ENCODE peak calls at places on chromosomes 12 and 14, in seven cellular contexts. One of them, this sample, is unnamed.

GRCh38 chr14:105836730-105837129 is 310.3 kb downstream of the TMEM121 start:
- DNase-seq in transverse colon: no peak
- DNase-seq in GM12892: no peak
- DNase-seq in esophagus muscularis mucosa: no peak
- DNase-seq in stomach: no peak
- DNase-seq in breast epithelium: no peak
- DNase-seq in spleen: no peak
- DNase-seq in this sample: no peak

GRCh38 chr12:67650528-67651379 is 2.2 kb downstream of the DYRK2 start:
- DNase-seq in breast epithelium: no peak
- DNase-seq in esophagus muscularis mucosa: no peak
- DNase-seq in transverse colon: peak
- DNase-seq in stomach: no peak
- DNase-seq in GM12892: no peak
- DNase-seq in spleen: no peak
- DNase-seq in this sample: peak

GRCh38 chr12:120139958-120140357 is 23.4 kb upstream of the RAB35 start:
- DNase-seq in esophagus muscularis mucosa: no peak
- DNase-seq in stomach: no peak
- DNase-seq in spleen: no peak
- DNase-seq in breast epithelium: no peak
- DNase-seq in GM12892: no peak
- DNase-seq in transverse colon: no peak
- DNase-seq in this sample: no peak

GRCh38 chr14:99133563-99134332 is 138.2 kb downstream of the BCL11B start:
- DNase-seq in GM12892: no peak
- DNase-seq in transverse colon: no peak
- DNase-seq in breast epithelium: peak
- DNase-seq in spleen: peak
- DNase-seq in stomach: peak
- DNase-seq in esophagus muscularis mucosa: peak
- DNase-seq in this sample: no peak

GRCh38 chr14:62162998-62163589 is 400.9 kb downstream of the SNAPC1 start:
- DNase-seq in spleen: no peak
- DNase-seq in GM12892: no peak
- DNase-seq in transverse colon: no peak
- DNase-seq in breast epithelium: no peak
- DNase-seq in stomach: no peak
- DNase-seq in esophagus muscularis mucosa: no peak
- DNase-seq in this sample: peak

GRCh38 chr12:120610560-120610959 is 29.4 kb upstream of the POP5 start:
- DNase-seq in stomach: no peak
- DNase-seq in transverse colon: no peak
- DNase-seq in spleen: no peak
- DNase-seq in GM12892: no peak
- DNase-seq in breast epithelium: no peak
- DNase-seq in esophagus muscularis mucosa: no peak
- DNase-seq in this sample: no peak

GRCh38 chr12:24424889-24425600 is 475.6 kb upstream of the SOX5 start:
- DNase-seq in spleen: no peak
- DNase-seq in breast epithelium: no peak
- DNase-seq in stomach: no peak
- DNase-seq in esophagus muscularis mucosa: no peak
- DNase-seq in GM12892: no peak
- DNase-seq in transverse colon: no peak
- DNase-seq in this sample: no peak

GRCh38 chr14:61033024-61033423 is 52.0 kb downstream of the SLC38A6 start:
- DNase-seq in breast epithelium: no peak
- DNase-seq in transverse colon: no peak
- DNase-seq in spleen: no peak
- DNase-seq in esophagus muscularis mucosa: no peak
- DNase-seq in stomach: no peak
- DNase-seq in GM12892: no peak
- DNase-seq in this sample: no peak

GRCh38 chr12:88432536-88433462 is 147.5 kb downstream of the KITLG start:
- DNase-seq in breast epithelium: no peak
- DNase-seq in spleen: no peak
- DNase-seq in esophagus muscularis mucosa: no peak
- DNase-seq in transverse colon: no peak
- DNase-seq in GM12892: no peak
- DNase-seq in stomach: no peak
- DNase-seq in this sample: no peak

GRCh38 chr12:131628766-131629448 is 82.0 kb upstream of the SFSWAP start:
- DNase-seq in esophagus muscularis mucosa: no peak
- DNase-seq in spleen: no peak
- DNase-seq in transverse colon: no peak
- DNase-seq in GM12892: no peak
- DNase-seq in stomach: no peak
- DNase-seq in breast epithelium: peak
- DNase-seq in this sample: no peak

DNA sequence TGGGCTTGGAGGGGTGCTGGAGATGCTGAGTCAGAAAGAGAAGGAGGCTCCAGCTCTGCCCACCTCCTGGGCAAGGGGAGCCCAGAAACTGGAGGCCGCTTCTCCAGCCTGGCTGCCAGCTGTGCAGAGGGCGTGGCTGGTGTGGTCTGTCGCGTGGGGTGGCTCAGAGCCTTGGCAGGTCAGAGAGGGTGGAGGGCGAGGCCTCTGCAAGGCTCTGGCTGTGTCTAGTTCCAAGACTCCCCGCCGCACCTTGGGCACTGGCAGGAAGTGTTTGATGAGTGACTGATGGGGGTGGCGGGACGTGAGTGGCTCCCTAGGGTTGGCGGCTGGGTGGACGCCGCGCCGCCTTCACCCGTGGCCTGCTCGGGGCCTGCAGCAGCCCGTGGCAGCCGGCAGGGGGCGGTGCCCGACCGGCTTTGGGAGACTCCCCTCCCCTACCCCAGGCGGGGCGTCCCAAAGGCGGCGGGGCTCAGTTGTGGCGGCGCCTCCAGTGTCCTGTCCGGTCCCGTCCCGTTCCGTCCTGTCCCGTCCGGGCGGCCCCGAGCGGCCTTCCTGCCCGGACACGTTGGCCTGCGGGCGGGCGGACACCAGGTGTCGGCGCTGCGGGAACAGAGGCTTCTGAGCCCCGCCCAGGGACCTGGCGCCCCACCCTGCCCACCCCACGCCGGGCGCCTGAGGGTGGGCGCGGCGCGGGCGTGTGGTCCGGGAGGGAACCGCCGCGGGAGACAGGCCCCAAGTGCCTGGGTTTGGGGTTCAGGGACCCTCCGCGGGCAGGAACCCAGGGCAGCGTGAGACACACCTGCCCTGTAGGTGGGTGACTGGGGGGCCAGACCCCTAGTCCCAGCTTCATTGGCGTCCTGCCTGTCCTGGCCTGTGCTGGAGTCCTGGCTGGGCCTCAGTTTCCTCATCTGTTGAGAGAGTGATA is 39.7 kb downstream of the KRT80 start:
- DNase-seq in breast epithelium: peak
- DNase-seq in transverse colon: peak
- DNase-seq in GM12892: peak
- DNase-seq in esophagus muscularis mucosa: no peak
- DNase-seq in stomach: peak
- DNase-seq in spleen: peak
- DNase-seq in this sample: peak
- TF ChIP-seq POLR2AphosphoS5 in breast epithelium: no peak
- TF ChIP-seq POLR2AphosphoS5 in transverse colon: peak
- TF ChIP-seq POLR2AphosphoS5 in GM12892: no peak
- TF ChIP-seq POLR2AphosphoS5 in esophagus muscularis mucosa: peak
- TF ChIP-seq POLR2AphosphoS5 in stomach: no peak
- TF ChIP-seq POLR2AphosphoS5 in spleen: no peak
- TF ChIP-seq POLR2AphosphoS5 in this sample: no peak

DNA sequence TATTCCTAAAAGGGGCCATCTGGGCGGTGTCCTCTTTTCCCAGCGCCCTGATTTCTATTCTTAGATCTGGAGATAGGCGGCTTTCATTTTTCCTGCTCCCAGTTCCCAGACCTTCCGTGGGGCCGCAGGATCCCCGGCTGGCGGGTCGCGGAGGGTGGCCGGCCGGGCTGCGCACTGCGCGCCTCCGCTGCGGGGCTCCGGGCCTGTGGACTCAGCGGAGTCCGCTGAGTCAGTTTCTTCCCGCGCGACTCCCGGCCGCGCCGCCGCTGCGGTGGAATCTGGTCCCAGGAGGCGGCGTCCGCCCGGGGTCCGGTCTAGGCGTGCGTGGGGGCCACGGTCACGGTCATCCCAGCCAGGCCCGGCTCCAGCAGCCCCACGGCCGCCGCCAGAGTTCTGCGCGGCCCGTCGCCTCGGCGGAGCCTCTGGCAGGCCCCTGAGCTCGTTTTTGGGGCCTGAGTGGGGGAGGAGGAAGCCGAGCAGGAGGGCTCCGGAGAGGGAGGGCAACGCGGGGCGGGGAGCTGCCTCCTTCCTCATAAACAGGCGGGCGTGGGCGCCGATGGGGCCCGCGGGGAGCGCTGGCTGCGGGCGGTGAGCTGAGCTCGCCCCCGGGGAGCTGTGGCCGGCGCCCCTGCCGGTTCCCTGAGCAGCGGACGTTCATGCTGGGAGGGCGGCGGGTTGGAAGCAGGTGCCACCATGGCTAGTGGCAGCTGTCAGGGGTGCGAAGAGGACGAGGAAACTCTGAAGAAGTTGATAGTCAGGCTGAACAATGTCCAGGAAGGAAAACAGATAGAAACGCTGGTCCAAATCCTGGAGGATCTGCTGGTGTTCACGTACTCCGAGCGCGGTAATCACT is at the start of gene LRRK2:
- DNase-seq in GM12892: no peak
- DNase-seq in breast epithelium: peak
- DNase-seq in esophagus muscularis mucosa: peak
- DNase-seq in stomach: peak
- DNase-seq in transverse colon: peak
- DNase-seq in spleen: peak
- DNase-seq in this sample: no peak
- TF ChIP-seq POLR2A in GM12892: peak
- TF ChIP-seq POLR2A in breast epithelium: peak
- TF ChIP-seq POLR2A in esophagus muscularis mucosa: peak
- TF ChIP-seq POLR2A in stomach: no peak
- TF ChIP-seq POLR2A in transverse colon: peak
- TF ChIP-seq POLR2A in spleen: peak
- TF ChIP-seq POLR2A in this sample: no peak

GRCh38 chr14:24146978-24147760 is at the start of gene RNF31:
- DNase-seq in spleen: peak
- DNase-seq in transverse colon: peak
- DNase-seq in stomach: peak
- DNase-seq in GM12892: peak
- DNase-seq in breast epithelium: peak
- DNase-seq in esophagus muscularis mucosa: peak
- DNase-seq in this sample: peak
- TF ChIP-seq POLR2AphosphoS5 in spleen: peak
- TF ChIP-seq POLR2AphosphoS5 in transverse colon: peak
- TF ChIP-seq POLR2AphosphoS5 in stomach: peak
- TF ChIP-seq POLR2AphosphoS5 in GM12892: peak
- TF ChIP-seq POLR2AphosphoS5 in breast epithelium: no peak
- TF ChIP-seq POLR2AphosphoS5 in esophagus muscularis mucosa: peak
- TF ChIP-seq POLR2AphosphoS5 in this sample: peak

GRCh38 chr12:27812502-27812901 is 32.5 kb upstream of the MANSC4 start:
- DNase-seq in GM12892: no peak
- DNase-seq in breast epithelium: no peak
- DNase-seq in stomach: no peak
- DNase-seq in spleen: no peak
- DNase-seq in transverse colon: no peak
- DNase-seq in esophagus muscularis mucosa: no peak
- DNase-seq in this sample: no peak

GRCh38 chr12:27805238-27805637 is 25.2 kb upstream of the MANSC4 start:
- DNase-seq in GM12892: no peak
- DNase-seq in breast epithelium: no peak
- DNase-seq in transverse colon: no peak
- DNase-seq in esophagus muscularis mucosa: no peak
- DNase-seq in spleen: no peak
- DNase-seq in stomach: no peak
- DNase-seq in this sample: no peak

GRCh38 chr12:27807063-27807703 is 27.1 kb upstream of the MANSC4 start:
- DNase-seq in esophagus muscularis mucosa: no peak
- DNase-seq in breast epithelium: no peak
- DNase-seq in GM12892: no peak
- DNase-seq in spleen: no peak
- DNase-seq in stomach: no peak
- DNase-seq in transverse colon: no peak
- DNase-seq in this sample: no peak

GRCh38 chr12:27810756-27811155 is 30.7 kb upstream of the MANSC4 start:
- DNase-seq in esophagus muscularis mucosa: no peak
- DNase-seq in spleen: no peak
- DNase-seq in GM12892: no peak
- DNase-seq in breast epithelium: no peak
- DNase-seq in transverse colon: no peak
- DNase-seq in stomach: no peak
- DNase-seq in this sample: no peak

GRCh38 chr12:27808831-27809230 is 28.8 kb upstream of the MANSC4 start:
- DNase-seq in breast epithelium: no peak
- DNase-seq in transverse colon: no peak
- DNase-seq in stomach: no peak
- DNase-seq in GM12892: no peak
- DNase-seq in esophagus muscularis mucosa: no peak
- DNase-seq in spleen: no peak
- DNase-seq in this sample: no peak
- TF ChIP-seq POLR2A in breast epithelium: no peak
- TF ChIP-seq POLR2A in transverse colon: no peak
- TF ChIP-seq POLR2A in stomach: no peak
- TF ChIP-seq POLR2A in GM12892: no peak
- TF ChIP-seq POLR2A in esophagus muscularis mucosa: no peak
- TF ChIP-seq POLR2A in spleen: no peak
- TF ChIP-seq POLR2A in this sample: no peak

GRCh38 chr14:77103475-77103874 is 5.4 kb downstream of the CIPC start:
- DNase-seq in breast epithelium: no peak
- DNase-seq in esophagus muscularis mucosa: no peak
- DNase-seq in spleen: no peak
- DNase-seq in stomach: no peak
- DNase-seq in GM12892: no peak
- DNase-seq in transverse colon: no peak
- DNase-seq in this sample: no peak
- TF ChIP-seq POLR2AphosphoS5 in breast epithelium: no peak
- TF ChIP-seq POLR2AphosphoS5 in esophagus muscularis mucosa: no peak
- TF ChIP-seq POLR2AphosphoS5 in spleen: no peak
- TF ChIP-seq POLR2AphosphoS5 in stomach: no peak
- TF ChIP-seq POLR2AphosphoS5 in GM12892: no peak
- TF ChIP-seq POLR2AphosphoS5 in transverse colon: no peak
- TF ChIP-seq POLR2AphosphoS5 in this sample: no peak

GRCh38 chr14:67360469-67361206 is 510 bp downstream of the EIF2S1 start:
- DNase-seq in transverse colon: no peak
- DNase-seq in breast epithelium: no peak
- DNase-seq in esophagus muscularis mucosa: no peak
- DNase-seq in spleen: no peak
- DNase-seq in GM12892: no peak
- DNase-seq in stomach: no peak
- DNase-seq in this sample: no peak
- TF ChIP-seq POLR2A in transverse colon: no peak
- TF ChIP-seq POLR2A in breast epithelium: no peak
- TF ChIP-seq POLR2A in esophagus muscularis mucosa: no peak
- TF ChIP-seq POLR2A in spleen: no peak
- TF ChIP-seq POLR2A in GM12892: no peak
- TF ChIP-seq POLR2A in stomach: no peak
- TF ChIP-seq POLR2A in this sample: no peak

GRCh38 chr14:50335989-50336391 is 23.9 kb downstream of the DMAC2L start:
- DNase-seq in stomach: no peak
- DNase-seq in breast epithelium: no peak
- DNase-seq in esophagus muscularis mucosa: peak
- DNase-seq in transverse colon: no peak
- DNase-seq in GM12892: no peak
- DNase-seq in spleen: peak
- DNase-seq in this sample: no peak
- TF ChIP-seq POLR2AphosphoS5 in stomach: no peak
- TF ChIP-seq POLR2AphosphoS5 in breast epithelium: no peak
- TF ChIP-seq POLR2AphosphoS5 in esophagus muscularis mucosa: peak
- TF ChIP-seq POLR2AphosphoS5 in transverse colon: no peak
- TF ChIP-seq POLR2AphosphoS5 in GM12892: no peak
- TF ChIP-seq POLR2AphosphoS5 in spleen: peak
- TF ChIP-seq POLR2AphosphoS5 in this sample: no peak

This sample was measured in GM12891.